ENCODE peak calls at places on chromosomes 6 and 20, in four cellular contexts. S, P, R and G are unnamed samples.

GRCh38 chr6:38034269-38034914 is 214.9 kb downstream of the ZFAND3 start:
- DNase-seq in R (no peak), P (no peak), S (no peak), G (peak; percentile 18)

GRCh38 chr6:90610291-90610670 is 23.4 kb upstream of the MAP3K7 start:
- DNase-seq in P (no peak), R (peak; percentile 22), S (no peak), G (no peak)

GRCh38 chr6:2197177-2197671 is 48.2 kb downstream of the GMDS start:
- DNase-seq in S (no peak), R (no peak), P (no peak), G (no peak)

GRCh38 chr6:118029967-118030366 is 122.9 kb downstream of the SLC35F1 start:
- DNase-seq in P (peak; percentile 1), S (no peak), R (no peak), G (no peak)

GRCh38 chr6:96947055-96947454 is 22.5 kb downstream of the KLHL32 start:
- DNase-seq in R (no peak), P (no peak), S (peak; percentile 48), G (no peak)

GRCh38 chr6:150070236-150070860 is 1.4 kb upstream of the ULBP3 start:
- DNase-seq in S (no peak), R (no peak), P (no peak), G (no peak)

GRCh38 chr6:84836366-84836765 is 72.0 kb upstream of the TBX18 start:
- DNase-seq in R (no peak), P (no peak), S (no peak), G (no peak)

GRCh38 chr6:3732345-3733141 is 19.0 kb downstream of the PXDC1 start:
- DNase-seq in R (peak; percentile 82), P (no peak), S (no peak), G (peak; percentile 64)

GRCh38 chr20:58847483-58847882 is 3.2 kb downstream of the GNAS-AS1 start:
- DNase-seq in P (no peak), R (no peak), S (no peak), G (no peak)

GRCh38 chr6:27023664-27024063 is 223.8 kb upstream of the PRSS16 start:
- DNase-seq in S (no peak), P (no peak), R (no peak), G (no peak)

DNA sequence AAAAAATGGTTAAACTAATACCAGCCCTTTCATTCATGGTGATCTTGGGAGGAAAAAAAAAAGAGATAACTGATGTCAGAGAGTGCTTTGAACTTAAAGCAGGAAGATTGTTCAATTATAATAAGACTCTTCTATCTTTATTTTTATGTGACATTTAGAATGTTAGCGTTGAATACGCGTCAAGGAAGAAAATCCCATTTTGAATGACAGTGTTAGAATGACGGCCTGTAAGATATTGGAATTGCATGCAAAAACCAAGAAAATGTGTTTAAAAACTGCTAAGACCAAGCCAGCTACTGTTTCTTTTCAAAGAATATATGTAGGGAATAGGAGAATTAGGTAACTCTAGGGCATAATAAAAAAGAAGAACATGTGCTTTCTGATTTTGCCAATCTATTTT is 123.0 kb downstream of the CARMIL1 start:
- DNase-seq in P (no peak), R (no peak), S (no peak), G (no peak)
- TF ChIP-seq POLR2AphosphoS5 in P (no peak), R (no peak), S (no peak), G (no peak)

DNA sequence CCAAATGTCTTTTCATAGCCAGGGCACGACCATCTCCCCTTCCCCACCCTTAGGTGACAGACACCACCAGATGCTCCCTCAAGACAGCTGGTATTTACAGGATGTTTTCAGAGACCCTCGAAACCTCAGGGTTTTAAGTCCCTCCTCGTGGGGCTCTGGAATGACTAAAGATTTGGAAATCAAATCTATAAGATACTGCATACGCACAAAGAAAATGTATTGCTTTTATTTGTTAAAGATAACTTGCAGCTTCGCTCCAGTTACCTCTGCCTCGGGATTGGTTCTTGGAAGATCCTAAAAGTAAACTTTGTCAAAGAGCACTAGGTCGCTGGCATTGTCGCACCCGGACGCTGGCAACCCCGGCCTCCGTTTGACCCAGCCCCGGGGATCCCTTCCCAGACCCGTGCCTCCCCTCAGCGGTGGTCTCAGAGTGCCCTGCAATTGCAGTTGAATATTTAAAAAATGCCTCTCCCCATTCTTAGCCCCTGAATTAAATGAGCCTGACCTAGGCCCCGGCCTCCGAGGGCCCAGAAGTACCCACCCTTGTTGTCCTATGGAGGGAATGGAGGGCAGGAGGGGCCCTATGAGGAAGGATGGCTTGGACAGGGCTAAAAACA is 7.1 kb downstream of the PAX1 start:
- DNase-seq in R (no peak), P (no peak), S (no peak), G (no peak)
- H3K27ac ChIP-seq in R (no peak overlapping the region), P (no peak overlapping the region), S (no peak overlapping the region), G (no peak overlapping the region)

GRCh38 chr20:3995067-3995748 is 20.1 kb downstream of the RNF24 start:
- DNase-seq in R (no peak), P (no peak), S (no peak), G (no peak)

GRCh38 chr20:3993109-3993508 is 22.2 kb downstream of the RNF24 start:
- DNase-seq in S (no peak), P (no peak), R (no peak), G (no peak)

GRCh38 chr20:3997446-3997845 is 17.9 kb downstream of the RNF24 start:
- DNase-seq in R (no peak), P (no peak), S (no peak), G (no peak)

GRCh38 chr20:3994125-3994524 is 21.2 kb downstream of the RNF24 start:
- DNase-seq in S (no peak), R (no peak), P (no peak), G (no peak)

DNA sequence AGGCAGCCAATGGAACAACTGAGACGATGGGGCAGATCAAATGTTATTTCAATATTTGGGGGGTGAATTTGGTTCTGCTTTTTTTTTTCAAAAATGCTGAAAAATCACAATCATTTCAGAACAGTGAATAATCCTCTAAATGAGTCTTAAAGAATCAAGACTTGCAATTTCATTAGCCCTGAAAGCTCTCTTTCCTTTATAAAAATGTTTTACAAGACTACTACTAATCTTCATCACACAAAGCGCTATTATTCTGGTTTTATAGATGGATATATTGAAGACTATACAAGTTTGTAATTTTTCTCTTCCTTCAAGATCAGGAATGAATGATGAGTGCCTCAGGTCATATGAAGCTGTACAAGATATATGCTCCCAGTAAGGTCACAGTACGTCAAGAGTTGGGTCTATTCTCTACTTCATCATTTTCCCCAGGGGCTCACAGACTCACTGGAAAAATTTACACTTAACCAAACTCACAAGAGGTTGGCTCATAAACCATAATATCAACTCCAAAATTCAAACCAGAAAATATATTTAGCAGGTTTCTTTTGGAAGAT is 19.5 kb downstream of the RNF24 start:
- DNase-seq in P (no peak), R (no peak), S (no peak), G (no peak)
- TF ChIP-seq TCF12 in P (no peak), R (no peak), S (no peak), G (no peak)

GRCh38 chr20:48148916-48149672 is 363.8 kb upstream of the SULF2 start:
- DNase-seq in R (no peak), S (no peak), P (no peak), G (no peak)
- TF ChIP-seq POLR2AphosphoS5 in R (no peak), S (no peak), P (no peak), G (no peak)

DNA sequence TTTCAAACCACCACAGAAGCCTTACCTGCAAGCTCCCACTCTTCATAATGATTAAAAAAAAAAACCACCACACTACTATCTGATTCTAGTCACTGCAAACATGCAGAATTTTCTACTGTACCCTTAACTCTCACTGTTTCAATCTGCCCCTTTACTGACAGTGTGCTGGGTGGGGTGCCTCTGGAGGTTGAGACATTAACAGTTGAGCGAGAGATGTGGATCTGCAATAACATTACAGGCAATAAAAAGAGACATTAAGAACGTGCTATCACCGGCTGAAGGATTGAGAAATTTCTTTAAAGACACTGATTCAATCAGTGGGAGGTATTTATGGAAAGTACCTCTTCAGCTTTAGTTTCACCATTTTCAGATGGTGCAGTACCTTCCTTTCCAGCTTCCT is 32.5 kb downstream of the HMGN3 start:
- DNase-seq in P (no peak), R (no peak), S (no peak), G (no peak)
- H3K27ac ChIP-seq in P (no peak overlapping the region), R (no peak overlapping the region), S (no peak overlapping the region), G (no peak overlapping the region)

DNA sequence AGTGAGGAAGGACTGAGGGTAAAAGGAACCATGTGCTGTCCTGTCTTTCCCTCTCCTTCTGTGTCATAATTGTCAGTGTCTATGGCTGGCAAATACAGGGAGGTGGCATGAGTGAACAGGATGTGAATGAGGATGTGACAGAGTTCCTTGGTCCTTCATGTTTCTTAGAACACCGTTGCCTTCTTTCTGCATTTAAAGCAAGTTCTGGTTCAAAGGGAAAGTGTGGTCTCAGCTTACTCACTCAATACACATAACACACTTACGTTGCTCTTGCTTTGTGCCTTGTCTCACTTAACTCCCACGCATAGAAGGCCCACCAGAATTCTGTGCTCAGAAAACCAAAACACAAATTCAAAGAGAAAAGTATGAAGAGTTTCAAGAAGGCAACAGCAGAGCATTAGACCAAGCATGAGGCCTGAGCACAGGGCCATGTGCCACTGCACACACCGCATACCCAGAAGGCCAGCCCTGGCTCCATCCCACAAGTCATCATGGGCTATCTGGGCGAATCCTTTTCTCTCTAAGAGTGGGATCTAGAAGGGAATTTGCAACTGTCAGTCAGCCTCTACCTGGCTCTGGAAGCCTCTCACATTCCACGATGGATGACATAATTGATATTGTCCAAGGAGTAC is 38.9 kb upstream of the SAYSD1 start:
- DNase-seq in P (no peak), R (no peak), S (no peak), G (no peak)
- TF ChIP-seq TCF12 in P (no peak), R (no peak), S (no peak), G (no peak)